ENCODE peak calls at places on chromosomes 16 and 17, in nine cellular contexts. B, L, T, R, V, K, P, W and J are unnamed samples.

GRCh38 chr17:69474171-69474831 is 59.8 kb downstream of the MAP2K6 start:
- DNase-seq in B (no peak), L (no peak), T (no peak), R (peak; percentile 23), V (peak; percentile 55), K (no peak), P (no peak), W (no peak), J (no peak)

GRCh38 chr17:82200743-82201497 is 11.7 kb downstream of the CCDC57 start:
- DNase-seq in B (no peak), L (no peak), T (no peak), R (no peak), V (no peak), K (no peak), P (no peak), W (peak; percentile 67), J (no peak)

GRCh38 chr17:57935833-57936807 is 19.1 kb downstream of the CUEDC1 start:
- DNase-seq in B (no peak), L (peak; percentile 87), T (no peak), R (peak; percentile 89), V (peak; percentile 86), K (peak; percentile 53), P (no peak), W (no peak), J (peak; percentile 52)

GRCh38 chr16:53434436-53435065 is at the start of gene RBL2:
- DNase-seq in B (no peak), L (peak; percentile 79), T (peak; percentile 51), R (peak; percentile 75), V (peak; percentile 97), K (peak; percentile 75), P (peak; percentile 84), W (peak; percentile 71), J (peak; percentile 68)

GRCh38 chr16:87305505-87306391 is 11.4 kb downstream of the C16orf95 start:
- DNase-seq in B (no peak), L (peak; percentile 82), T (no peak), R (no peak), V (peak; percentile 82), K (peak; percentile 77), P (no peak), W (no peak), J (no peak)

GRCh38 chr16:50530277-50531236 is 17.6 kb upstream of the NKD1 start:
- DNase-seq in B (no peak), L (no peak), T (peak; percentile 6), R (no peak), V (no peak), K (no peak), P (no peak), W (no peak), J (no peak)

GRCh38 chr16:89873822-89874689 is 664 bp downstream of the TCF25 start:
- DNase-seq in B (peak; percentile 94), L (peak; percentile 94), T (peak; percentile 76), R (peak; percentile 93), V (peak; percentile 98), K (peak; percentile 85), P (peak; percentile 89), W (peak; percentile 95), J (peak; percentile 77)

GRCh38 chr16:89448656-89449055 is 41.7 kb downstream of the ANKRD11 start:
- DNase-seq in B (no peak), L (no peak), T (no peak), R (no peak), V (no peak), K (no peak), P (no peak), W (no peak), J (no peak)

GRCh38 chr17:2815781-2816185 is 19.5 kb downstream of the RAP1GAP2 start:
- DNase-seq in B (no peak), L (no peak), T (no peak), R (no peak), V (no peak), K (no peak), P (no peak), W (no peak), J (no peak)

GRCh38 chr17:42248351-42249179 is 27.6 kb downstream of the STAT5B start:
- DNase-seq in B (peak; percentile 61), L (peak; percentile 88), T (no peak), R (no peak), V (peak; percentile 85), K (peak; percentile 77), P (no peak), W (peak; percentile 73), J (peak; percentile 92)

GRCh38 chr16:66849021-66849420 is 4.8 kb downstream of the CA7 start:
- DNase-seq in B (no peak), L (no peak), T (no peak), R (no peak), V (peak; percentile 5), K (no peak), P (no peak), W (no peak), J (no peak)

GRCh38 chr17:1005361-1005946 is 8.5 kb downstream of the TIMM22 start:
- DNase-seq in B (peak; percentile 27), L (peak; percentile 71), T (peak; percentile 63), R (no peak), V (peak; percentile 50), K (peak; percentile 70), P (no peak), W (no peak), J (peak; percentile 73)

GRCh38 chr16:85898521-85899442 is at the start of gene IRF8:
- DNase-seq in B (no peak), L (no peak), T (peak; percentile 25), R (peak; percentile 81), V (peak; percentile 58), K (no peak), P (peak; percentile 71), W (peak; percentile 63), J (peak; percentile 45)

GRCh38 chr17:82358467-82359350 is at the start of gene TEX19:
- DNase-seq in B (peak; percentile 69), L (no peak), T (peak; percentile 34), R (no peak), V (no peak), K (peak; percentile 27), P (peak; percentile 44), W (no peak), J (no peak)

GRCh38 chr17:5097101-5097834 is 14.4 kb downstream of the ZNF232 start:
- DNase-seq in B (no peak), L (no peak), T (no peak), R (peak; percentile 56), V (no peak), K (peak; percentile 55), P (no peak), W (peak; percentile 15), J (no peak)